ENCODE peak calls at places on chromosomes 1 and 21, in eight cellular contexts. W is adipocyte; U is mesendoderm; D is cardiac muscle cell; G is CD8-positive, alpha-beta T cell; M is MM.1S; Y is mammary epithelial cell; B is HAP-1. L is an unnamed sample.
A peak's percentile ranks its signal among the peaks of the same experiment; 100 is the strongest.

GRCh38 chr1:24929876-24930702 is at the start of gene RUNX3:
- DNase-seq in U (peak; percentile 54), D (no peak), W (no peak), B (peak; percentile 76), Y (peak; percentile 21), G (peak; percentile 91), M (peak; percentile 96), L (peak; percentile 97)

GRCh38 chr1:176241385-176242015 is 34.4 kb upstream of the COP1 start:
- DNase-seq in G (no peak), D (peak; percentile 60), B (no peak), W (peak; percentile 80), Y (peak; percentile 89), M (no peak), U (peak; percentile 88), L (no peak)

GRCh38 chr1:14850563-14850962 is 252.1 kb downstream of the KAZN start:
- DNase-seq in U (no peak), G (no peak), M (peak; percentile 59), B (no peak), D (no peak), Y (no peak), W (no peak), L (no peak)

GRCh38 chr1:150516050-150516591 is 569 bp downstream of the FALEC start:
- DNase-seq in U (peak; percentile 50), W (peak; percentile 50), G (no peak), M (peak; percentile 20), D (peak; percentile 21), Y (no peak), B (no peak), L (no peak)

GRCh38 chr1:226714148-226714547 is 24.9 kb downstream of the ITPKB start:
- DNase-seq in B (no peak), U (no peak), D (no peak), Y (peak; percentile 85), W (no peak), M (no peak), G (no peak), L (no peak)

GRCh38 chr1:240308061-240308460 is 216.4 kb downstream of the FMN2 start:
- DNase-seq in B (no peak), D (no peak), M (no peak), Y (no peak), W (no peak), U (no peak), G (no peak), L (no peak)

GRCh38 chr1:224067621-224068457 is 46.1 kb upstream of the FBXO28 start:
- DNase-seq in W (peak; percentile 37), G (no peak), B (no peak), U (no peak), Y (peak; percentile 86), M (no peak), D (no peak), L (no peak)

GRCh38 chr1:27111771-27112573 is 43.0 kb downstream of the SLC9A1 start:
- DNase-seq in D (peak; percentile 100), U (peak; percentile 82), M (peak; percentile 64), W (peak; percentile 95), G (peak; percentile 64), B (no peak), Y (peak; percentile 100), L (peak; percentile 46)

GRCh38 chr1:163273766-163274441 is 47.9 kb upstream of the NUF2 start:
- DNase-seq in Y (no peak), W (peak; percentile 27), B (no peak), G (no peak), U (peak; percentile 81), M (no peak), D (no peak), L (no peak)

GRCh38 chr1:199720496-199720895 is 307.0 kb upstream of the NR5A2 start:
- DNase-seq in D (no peak), U (peak; percentile 23), Y (no peak), M (no peak), W (no peak), G (no peak), B (no peak), L (no peak)

GRCh38 chr1:61297887-61298286 is 215.5 kb downstream of the NFIA start:
- DNase-seq in M (no peak), B (no peak), U (no peak), W (no peak), G (no peak), Y (no peak), D (no peak), L (no peak)

GRCh38 chr1:27382950-27383627 is at the start of gene CD164L2:
- DNase-seq in W (no peak), M (no peak), B (no peak), G (no peak), U (peak; percentile 69), Y (peak; percentile 54), D (no peak), L (no peak)

GRCh38 chr1:169563650-169564049 is 22.6 kb downstream of the F5 start:
- DNase-seq in U (no peak), W (no peak), D (no peak), G (no peak), Y (no peak), M (no peak), B (no peak), L (no peak)

GRCh38 chr1:248631354-248632041 is 3.4 kb downstream of the OR2T11 start:
- DNase-seq in U (no peak), M (no peak), B (no peak), G (no peak), W (no peak), D (no peak), Y (no peak), L (no peak)

GRCh38 chr1:5189384-5189783 is 535.0 kb downstream of the AJAP1 start:
- DNase-seq in U (no peak), M (no peak), G (no peak), W (no peak), Y (no peak), D (no peak), B (no peak), L (no peak)
- H3K27me3 ChIP-seq in U (no peaks in the 10 kb centered on the region), M (peaks cover 36% of the 10 kb centered on the region), G (no peaks in the 10 kb centered on the region), W (no peaks in the 10 kb centered on the region), Y (no peaks in the 10 kb centered on the region), D (no peaks in the 10 kb centered on the region), B (no peaks in the 10 kb centered on the region), L (no peaks in the 10 kb centered on the region)

DNA sequence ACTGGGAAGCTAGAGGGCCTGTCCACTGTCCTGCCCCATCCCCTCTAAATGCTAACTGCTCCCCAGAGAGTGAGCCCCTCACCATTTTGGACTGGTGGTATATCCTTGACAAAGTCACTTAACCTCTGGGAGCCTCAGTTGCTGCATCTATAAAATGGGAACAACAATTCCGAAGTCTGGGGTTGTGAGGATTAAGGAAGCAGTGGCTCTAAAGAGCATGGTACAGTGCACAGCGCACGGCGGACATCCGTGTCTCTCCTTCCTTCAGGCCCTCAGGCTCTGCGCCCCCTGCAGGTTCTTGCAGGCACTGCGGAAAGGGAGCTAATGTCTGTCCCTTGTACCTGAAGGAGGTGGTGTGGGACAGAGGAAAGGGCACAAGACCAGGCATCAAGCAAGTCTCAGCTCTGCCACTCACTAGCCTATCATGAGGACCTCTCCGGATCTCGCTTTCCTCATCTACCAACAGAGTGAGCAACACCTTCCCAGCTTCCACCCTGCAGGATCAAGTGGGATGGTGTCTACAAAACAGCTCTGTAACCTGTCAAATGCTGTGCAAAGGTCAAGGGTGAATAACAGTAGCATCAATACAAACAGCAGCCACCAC is 20.1 kb downstream of the ECE1 start:
- DNase-seq in M (peak; percentile 53), B (peak; percentile 42), G (peak; percentile 74), U (peak; percentile 92), Y (no peak), D (peak; percentile 65), W (peak; percentile 66), L (peak; percentile 39)
- H3K36me3 ChIP-seq in M (no peaks in the 10 kb centered on the region), B (no peaks in the 10 kb centered on the region), G (peaks cover 14% of the 10 kb centered on the region), U (peaks cover 3% of the 10 kb centered on the region), Y (peaks cover 12% of the 10 kb centered on the region), D (peaks cover 7% of the 10 kb centered on the region), W (peaks cover 78% of the 10 kb centered on the region), L (peaks cover 19% of the 10 kb centered on the region)

GRCh38 chr1:228743405-228743804 is 8.1 kb downstream of the RHOU start:
- DNase-seq in D (no peak), M (no peak), U (no peak), Y (no peak), B (no peak), W (no peak), G (no peak), L (no peak)

GRCh38 chr1:228739826-228740225 is 4.5 kb downstream of the RHOU start:
- DNase-seq in G (no peak), Y (no peak), B (no peak), W (no peak), D (no peak), M (no peak), U (no peak), L (no peak)

GRCh38 chr1:228740543-228740942 is 5.3 kb downstream of the RHOU start:
- DNase-seq in G (no peak), Y (no peak), M (no peak), D (no peak), W (no peak), B (no peak), U (no peak), L (no peak)

GRCh38 chr1:228742535-228742934 is 7.3 kb downstream of the RHOU start:
- DNase-seq in U (no peak), M (no peak), B (no peak), D (no peak), G (no peak), W (no peak), Y (no peak), L (no peak)

DNA sequence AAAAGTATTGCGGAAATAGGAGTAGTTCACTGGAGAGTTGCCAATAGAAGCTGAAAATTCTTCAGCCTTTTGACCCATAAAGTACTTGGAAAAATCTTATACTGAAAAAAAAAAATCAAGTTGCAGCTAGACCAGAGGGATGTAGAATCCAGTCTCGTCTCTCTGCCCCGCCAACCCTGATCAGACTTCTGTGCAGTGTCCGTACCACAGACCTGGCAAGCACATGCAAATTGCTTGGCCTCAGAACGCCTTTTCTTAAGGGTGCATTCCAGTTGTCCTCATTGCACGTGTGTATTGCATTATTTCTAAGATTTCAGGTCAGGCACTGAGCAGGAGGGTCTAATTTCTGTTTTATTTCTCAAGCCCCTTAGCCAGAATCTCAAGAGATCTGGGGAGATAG is 5.7 kb downstream of the RHOU start:
- DNase-seq in B (no peak), G (no peak), Y (no peak), U (no peak), W (no peak), D (peak; percentile 62), M (no peak), L (no peak)
- H3K27me3 ChIP-seq in B (no peaks in the 10 kb centered on the region), G (no peaks in the 10 kb centered on the region), Y (peaks cover 10% of the 10 kb centered on the region), U (no peaks in the 10 kb centered on the region), W (no peaks in the 10 kb centered on the region), D (peaks cover 39% of the 10 kb centered on the region), M (no peaks in the 10 kb centered on the region), L (no peaks in the 10 kb centered on the region)

DNA sequence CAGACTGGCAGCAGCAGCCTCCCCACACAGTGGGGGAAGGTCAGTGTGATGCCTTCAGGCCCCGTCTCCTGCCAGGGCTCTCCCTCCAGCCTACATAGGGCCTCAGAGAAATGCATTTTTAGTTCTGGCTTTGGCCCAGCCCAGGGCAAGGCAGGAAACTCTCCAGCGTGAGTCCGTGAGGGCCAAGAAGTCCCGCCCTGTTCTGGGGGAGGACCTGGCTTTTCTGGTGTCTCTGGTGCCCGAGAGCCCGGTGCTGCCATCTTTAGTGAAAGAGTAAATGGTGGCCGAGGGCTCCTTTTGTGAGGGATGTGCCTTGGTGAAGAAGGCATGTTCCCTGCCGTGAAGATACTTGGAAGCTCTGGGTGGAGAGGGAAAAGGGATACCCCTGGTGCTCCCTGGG is 14.8 kb upstream of the DIP2A start:
- DNase-seq in D (no peak), M (no peak), U (peak; percentile 8), B (no peak), W (no peak), G (no peak), Y (no peak), L (no peak)
- H3K36me3 ChIP-seq in D (peaks cover 13% of the 10 kb centered on the region), M (peaks cover 32% of the 10 kb centered on the region), U (peaks cover 11% of the 10 kb centered on the region), B (peaks cover 50% of the 10 kb centered on the region), W (peaks cover 65% of the 10 kb centered on the region), G (peaks cover 15% of the 10 kb centered on the region), Y (peaks cover 19% of the 10 kb centered on the region), L (peaks cover 16% of the 10 kb centered on the region)